ENCODE peak calls at places on chromosomes 11 and 22, in seven cellular contexts. One of them, this sample, is unnamed.

GRCh38 chr11:29750392-29750791 is 266.4 kb downstream of the KCNA4 start:
- DNase-seq in stomach: no peak
- DNase-seq in breast epithelium: no peak
- DNase-seq in right lobe of liver: no peak
- DNase-seq in body of pancreas: no peak
- DNase-seq in A549: no peak
- DNase-seq in Peyer's patch: no peak
- DNase-seq in this sample: no peak

GRCh38 chr11:73412308-73412707 is 36.1 kb downstream of the RELT start:
- DNase-seq in stomach: no peak
- DNase-seq in breast epithelium: no peak
- DNase-seq in right lobe of liver: no peak
- DNase-seq in body of pancreas: no peak
- DNase-seq in A549: no peak
- DNase-seq in Peyer's patch: no peak
- DNase-seq in this sample: peak

GRCh38 chr11:116162541-116163230 is 610.1 kb downstream of the BUD13 start:
- DNase-seq in stomach: no peak
- DNase-seq in breast epithelium: no peak
- DNase-seq in right lobe of liver: no peak
- DNase-seq in body of pancreas: no peak
- DNase-seq in A549: no peak
- DNase-seq in Peyer's patch: no peak
- DNase-seq in this sample: peak

GRCh38 chr22:48856308-48856615 is 971.4 kb downstream of the BRD1 start:
- DNase-seq in stomach: no peak
- DNase-seq in breast epithelium: no peak
- DNase-seq in right lobe of liver: no peak
- DNase-seq in body of pancreas: no peak
- DNase-seq in A549: no peak
- DNase-seq in Peyer's patch: no peak
- DNase-seq in this sample: no peak

GRCh38 chr11:96235725-96236124 is 107.3 kb downstream of the MAML2 start:
- DNase-seq in stomach: no peak
- DNase-seq in breast epithelium: no peak
- DNase-seq in right lobe of liver: no peak
- DNase-seq in body of pancreas: no peak
- DNase-seq in A549: no peak
- DNase-seq in Peyer's patch: no peak
- DNase-seq in this sample: no peak

GRCh38 chr11:1572200-1573076 is at the start of gene DUSP8:
- DNase-seq in stomach: peak
- DNase-seq in breast epithelium: peak
- DNase-seq in right lobe of liver: peak
- DNase-seq in body of pancreas: peak
- DNase-seq in A549: peak
- DNase-seq in Peyer's patch: peak
- DNase-seq in this sample: peak

GRCh38 chr11:62472063-62472884 is 53.4 kb downstream of the SCGB1A1 start:
- DNase-seq in stomach: no peak
- DNase-seq in breast epithelium: no peak
- DNase-seq in right lobe of liver: no peak
- DNase-seq in body of pancreas: no peak
- DNase-seq in A549: peak
- DNase-seq in Peyer's patch: no peak
- DNase-seq in this sample: no peak

GRCh38 chr11:119694334-119694733 is 34.7 kb downstream of the NECTIN1 start:
- DNase-seq in stomach: peak
- DNase-seq in breast epithelium: no peak
- DNase-seq in right lobe of liver: peak
- DNase-seq in body of pancreas: peak
- DNase-seq in A549: peak
- DNase-seq in Peyer's patch: peak
- DNase-seq in this sample: no peak

GRCh38 chr22:17700778-17701177 is 62.2 kb downstream of the BCL2L13 start:
- DNase-seq in stomach: no peak
- DNase-seq in breast epithelium: no peak
- DNase-seq in right lobe of liver: no peak
- DNase-seq in body of pancreas: no peak
- DNase-seq in A549: no peak
- DNase-seq in Peyer's patch: no peak
- DNase-seq in this sample: no peak

GRCh38 chr11:29300441-29300840 is 716.4 kb downstream of the KCNA4 start:
- DNase-seq in stomach: no peak
- DNase-seq in breast epithelium: no peak
- DNase-seq in right lobe of liver: no peak
- DNase-seq in body of pancreas: no peak
- DNase-seq in A549: no peak
- DNase-seq in Peyer's patch: no peak
- DNase-seq in this sample: no peak

GRCh38 chr22:36331306-36331911 is 56.4 kb downstream of the MYH9 start:
- DNase-seq in stomach: peak
- DNase-seq in breast epithelium: no peak
- DNase-seq in right lobe of liver: peak
- DNase-seq in body of pancreas: peak
- DNase-seq in A549: peak
- DNase-seq in Peyer's patch: no peak
- DNase-seq in this sample: peak

GRCh38 chr22:20424937-20425587 is 12.6 kb downstream of the SCARF2 start:
- DNase-seq in stomach: no peak
- DNase-seq in breast epithelium: no peak
- DNase-seq in right lobe of liver: no peak
- DNase-seq in body of pancreas: no peak
- DNase-seq in A549: peak
- DNase-seq in Peyer's patch: peak
- DNase-seq in this sample: no peak

GRCh38 chr11:121716060-121716459 is 263.3 kb upstream of the SORL1-AS1 start:
- DNase-seq in stomach: no peak
- DNase-seq in breast epithelium: no peak
- DNase-seq in right lobe of liver: no peak
- DNase-seq in body of pancreas: no peak
- DNase-seq in A549: no peak
- DNase-seq in Peyer's patch: no peak
- DNase-seq in this sample: no peak

GRCh38 chr11:93267383-93267782 is 63.2 kb upstream of the DEUP1 start:
- DNase-seq in stomach: no peak
- DNase-seq in breast epithelium: no peak
- DNase-seq in right lobe of liver: no peak
- DNase-seq in body of pancreas: no peak
- DNase-seq in A549: no peak
- DNase-seq in Peyer's patch: no peak
- DNase-seq in this sample: no peak

GRCh38 chr22:44701824-44702478 is at the start of gene PRR5:
- DNase-seq in stomach: peak
- DNase-seq in breast epithelium: peak
- DNase-seq in right lobe of liver: peak
- DNase-seq in body of pancreas: peak
- DNase-seq in A549: peak
- DNase-seq in Peyer's patch: peak
- DNase-seq in this sample: peak

GRCh38 chr11:78642979-78643675 is 68.5 kb upstream of the NARS2 start:
- DNase-seq in stomach: no peak
- DNase-seq in breast epithelium: no peak
- DNase-seq in right lobe of liver: no peak
- DNase-seq in body of pancreas: no peak
- DNase-seq in A549: no peak
- DNase-seq in Peyer's patch: no peak
- DNase-seq in this sample: no peak

GRCh38 chr11:72326151-72326842 is 82.3 kb upstream of the PHOX2A start:
- DNase-seq in stomach: no peak
- DNase-seq in breast epithelium: no peak
- DNase-seq in right lobe of liver: no peak
- DNase-seq in body of pancreas: no peak
- DNase-seq in A549: peak
- DNase-seq in Peyer's patch: no peak
- DNase-seq in this sample: no peak

GRCh38 chr22:20248461-20248959 is 19.6 kb downstream of the RTN4R start:
- DNase-seq in stomach: no peak
- DNase-seq in breast epithelium: no peak
- DNase-seq in right lobe of liver: no peak
- DNase-seq in body of pancreas: no peak
- DNase-seq in A549: no peak
- DNase-seq in Peyer's patch: no peak
- DNase-seq in this sample: no peak

GRCh38 chr11:35722641-35723040 is 60.1 kb downstream of the TRIM44 start:
- DNase-seq in stomach: no peak
- DNase-seq in breast epithelium: no peak
- DNase-seq in right lobe of liver: no peak
- DNase-seq in body of pancreas: no peak
- DNase-seq in A549: no peak
- DNase-seq in Peyer's patch: no peak
- DNase-seq in this sample: no peak
- TF ChIP-seq CTCF in stomach: no peak
- TF ChIP-seq CTCF in breast epithelium: no peak
- TF ChIP-seq CTCF in right lobe of liver: no peak
- TF ChIP-seq CTCF in body of pancreas: no peak
- TF ChIP-seq CTCF in A549: no peak
- TF ChIP-seq CTCF in Peyer's patch: no peak
- TF ChIP-seq CTCF in this sample: no peak

DNA sequence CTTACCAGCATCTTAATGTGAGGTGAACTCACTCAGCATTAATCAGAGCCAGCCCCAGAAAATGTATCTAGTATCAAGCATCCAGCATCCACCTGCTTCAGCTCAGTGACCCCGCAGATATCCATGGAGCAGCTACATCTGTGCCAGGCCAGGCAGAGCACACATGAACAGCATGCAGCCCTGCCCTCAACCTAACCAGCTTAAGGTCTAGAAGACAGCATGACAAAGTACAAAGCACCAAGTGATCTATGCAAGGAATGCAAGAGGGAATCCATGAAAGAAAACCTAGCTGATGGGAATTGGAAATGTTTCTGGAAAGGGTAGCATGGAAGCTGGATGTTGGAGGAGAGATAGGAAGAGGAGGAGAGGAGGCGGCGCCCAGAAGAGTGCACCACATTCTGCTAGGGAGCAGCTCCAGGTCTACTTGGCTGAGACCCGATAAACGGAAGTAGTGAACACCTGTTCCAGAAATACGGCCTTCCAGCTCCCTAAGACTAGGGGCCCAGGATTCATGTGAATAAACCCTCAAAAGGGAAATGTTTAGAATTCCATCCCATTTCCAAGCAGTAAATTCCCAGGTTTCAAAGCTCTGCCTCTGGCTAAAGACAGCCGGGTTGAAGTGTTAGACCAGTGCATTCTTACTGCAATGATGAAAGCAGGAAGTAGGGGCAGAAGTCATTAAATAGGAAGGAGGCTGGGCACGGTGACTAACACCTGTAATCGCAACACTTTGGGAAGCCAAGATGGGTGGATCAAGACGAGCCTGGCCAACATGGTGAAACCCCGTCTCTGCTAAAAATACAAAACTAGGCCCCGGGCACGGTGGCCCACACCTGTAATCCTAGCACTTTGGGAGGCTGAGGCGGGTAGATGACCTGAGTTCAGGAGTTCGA is 23.5 kb upstream of the L3MBTL2 start:
- DNase-seq in stomach: no peak
- DNase-seq in breast epithelium: no peak
- DNase-seq in right lobe of liver: no peak
- DNase-seq in body of pancreas: no peak
- DNase-seq in A549: no peak
- DNase-seq in Peyer's patch: peak
- DNase-seq in this sample: no peak
- TF ChIP-seq POLR2A in stomach: no peak
- TF ChIP-seq POLR2A in breast epithelium: no peak
- TF ChIP-seq POLR2A in right lobe of liver: no peak
- TF ChIP-seq POLR2A in body of pancreas: no peak
- TF ChIP-seq POLR2A in A549: no peak
- TF ChIP-seq POLR2A in Peyer's patch: peak
- TF ChIP-seq POLR2A in this sample: no peak

DNA sequence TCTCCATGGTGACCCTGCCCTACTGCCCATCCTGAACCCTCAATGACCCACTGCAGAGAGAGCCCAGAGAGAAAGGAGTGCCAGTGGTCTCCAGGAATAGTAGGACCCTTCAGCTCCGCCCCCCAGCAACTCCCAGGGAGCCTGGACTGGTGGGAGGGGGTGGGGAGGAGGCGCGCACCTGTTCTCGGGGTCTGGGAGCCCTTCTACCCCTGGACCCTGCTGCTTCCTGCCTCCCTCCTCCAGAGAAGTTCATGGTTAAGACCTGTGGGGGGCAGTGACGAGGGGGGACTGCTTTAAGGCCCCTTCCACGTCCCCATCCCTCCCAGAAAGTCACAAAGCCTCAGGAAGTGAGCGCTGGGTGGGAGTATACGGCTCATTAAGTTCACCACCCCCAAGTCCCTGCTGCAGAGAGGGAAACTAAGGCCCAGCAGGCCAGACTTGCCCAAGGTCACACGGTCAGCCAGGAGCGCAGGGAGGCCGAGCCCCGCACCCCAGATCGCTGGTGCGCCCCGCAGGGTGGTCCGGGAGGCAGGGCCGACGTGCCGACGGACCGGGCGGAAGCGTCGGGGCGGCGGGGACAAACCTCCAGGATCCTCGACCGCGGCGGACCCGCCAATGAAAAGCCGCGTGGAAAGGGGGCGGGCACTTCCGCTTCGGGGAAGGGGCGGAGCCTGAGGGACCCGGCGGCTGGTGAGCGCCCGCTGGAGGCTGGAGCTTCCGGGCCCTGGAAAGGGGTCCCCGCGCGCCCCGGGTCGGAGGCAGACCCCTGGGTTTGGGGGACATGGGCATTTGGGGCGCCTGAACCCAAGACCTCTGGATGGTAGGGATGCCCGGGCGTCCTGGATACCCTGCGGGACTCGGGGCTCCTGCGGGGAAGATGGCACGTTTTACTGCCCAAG is at the start of the genes NUDT22 and TRPT1:
- DNase-seq in stomach: peak
- DNase-seq in breast epithelium: peak
- DNase-seq in right lobe of liver: peak
- DNase-seq in body of pancreas: peak
- DNase-seq in A549: peak
- DNase-seq in Peyer's patch: peak
- DNase-seq in this sample: peak
- TF ChIP-seq CTCF in stomach: no peak
- TF ChIP-seq CTCF in breast epithelium: peak
- TF ChIP-seq CTCF in right lobe of liver: peak
- TF ChIP-seq CTCF in body of pancreas: no peak
- TF ChIP-seq CTCF in A549: peak
- TF ChIP-seq CTCF in Peyer's patch: no peak
- TF ChIP-seq CTCF in this sample: no peak

GRCh38 chr11:70398834-70399680 is 728 bp downstream of the CTTN start:
- DNase-seq in stomach: peak
- DNase-seq in breast epithelium: no peak
- DNase-seq in right lobe of liver: no peak
- DNase-seq in body of pancreas: peak
- DNase-seq in A549: no peak
- DNase-seq in Peyer's patch: no peak
- DNase-seq in this sample: no peak

GRCh38 chr11:70397336-70397982 is 870 bp upstream of the CTTN start:
- DNase-seq in stomach: no peak
- DNase-seq in breast epithelium: no peak
- DNase-seq in right lobe of liver: no peak
- DNase-seq in body of pancreas: peak
- DNase-seq in A549: peak
- DNase-seq in Peyer's patch: no peak
- DNase-seq in this sample: no peak

GRCh38 chr11:70399681-70400112 is 1.4 kb downstream of the CTTN start:
- DNase-seq in stomach: peak
- DNase-seq in breast epithelium: peak
- DNase-seq in right lobe of liver: peak
- DNase-seq in body of pancreas: peak
- DNase-seq in A549: peak
- DNase-seq in Peyer's patch: peak
- DNase-seq in this sample: peak

GRCh38 chr11:70400643-70401042 is 2.3 kb downstream of the CTTN start:
- DNase-seq in stomach: no peak
- DNase-seq in breast epithelium: no peak
- DNase-seq in right lobe of liver: no peak
- DNase-seq in body of pancreas: no peak
- DNase-seq in A549: no peak
- DNase-seq in Peyer's patch: no peak
- DNase-seq in this sample: no peak

GRCh38 chr11:70397983-70398833 is at the start of gene CTTN:
- DNase-seq in stomach: peak
- DNase-seq in breast epithelium: peak
- DNase-seq in right lobe of liver: peak
- DNase-seq in body of pancreas: peak
- DNase-seq in A549: peak
- DNase-seq in Peyer's patch: peak
- DNase-seq in this sample: peak
- TF ChIP-seq POLR2A in stomach: no peak
- TF ChIP-seq POLR2A in breast epithelium: peak
- TF ChIP-seq POLR2A in right lobe of liver: peak
- TF ChIP-seq POLR2A in body of pancreas: peak
- TF ChIP-seq POLR2A in A549: peak
- TF ChIP-seq POLR2A in Peyer's patch: peak
- TF ChIP-seq POLR2A in this sample: no peak